ENCODE peak calls at places on chromosomes 16 and 17, in ten cellular contexts. U, N, Y, L, C, D, I, Z, A and R are unnamed samples.
A peak's percentile ranks its signal among the peaks of the same experiment; 100 is the strongest.

GRCh38 chr17:49379926-49380325 is 17.9 kb upstream of the ZNF652 start:
- DNase-seq in U (no peak), N (no peak), Y (no peak), L (no peak), C (no peak), D (no peak), I (no peak), Z (no peak), A (no peak), R (peak; percentile 38)

GRCh38 chr17:8488931-8489330 is 53.2 kb downstream of the NDEL1 start:
- DNase-seq in U (no peak), N (no peak), Y (no peak), L (no peak), C (peak; percentile 71), D (no peak), I (peak; percentile 27), Z (peak; percentile 41), A (peak; percentile 47), R (peak; percentile 98)

GRCh38 chr16:12321363-12321762 is 344.8 kb downstream of the SNX29 start:
- DNase-seq in U (no peak), N (no peak), Y (no peak), L (peak; percentile 26), C (no peak), D (no peak), I (no peak), Z (no peak), A (no peak), R (no peak)

GRCh38 chr16:86355538-86355937 is 154.8 kb upstream of the FOXF1 start:
- DNase-seq in U (no peak), N (no peak), Y (no peak), L (no peak), C (no peak), D (no peak), I (no peak), Z (no peak), A (no peak), R (peak; percentile 97)

GRCh38 chr17:32998111-32998892 is 6.7 kb downstream of the SPACA3 start:
- DNase-seq in U (peak; percentile 89), N (peak; percentile 62), Y (no peak), L (peak; percentile 85), C (peak; percentile 90), D (peak; percentile 83), I (peak; percentile 76), Z (peak; percentile 82), A (peak; percentile 69), R (peak; percentile 59)

GRCh38 chr16:2954647-2955381 is 9.3 kb upstream of the KREMEN2 start:
- DNase-seq in U (no peak), N (no peak), Y (no peak), L (no peak), C (no peak), D (no peak), I (no peak), Z (no peak), A (no peak), R (no peak)

GRCh38 chr16:80174416-80174815 is 366.4 kb upstream of the DYNLRB2 start:
- DNase-seq in U (no peak), N (no peak), Y (no peak), L (no peak), C (peak; percentile 15), D (no peak), I (peak; percentile 23), Z (no peak), A (peak; percentile 53), R (no peak)

GRCh38 chr17:77802811-77803220 is 155.7 kb upstream of the TNRC6C start:
- DNase-seq in U (no peak), N (peak; percentile 35), Y (no peak), L (peak; percentile 77), C (peak; percentile 77), D (no peak), I (no peak), Z (no peak), A (no peak), R (no peak)

DNA sequence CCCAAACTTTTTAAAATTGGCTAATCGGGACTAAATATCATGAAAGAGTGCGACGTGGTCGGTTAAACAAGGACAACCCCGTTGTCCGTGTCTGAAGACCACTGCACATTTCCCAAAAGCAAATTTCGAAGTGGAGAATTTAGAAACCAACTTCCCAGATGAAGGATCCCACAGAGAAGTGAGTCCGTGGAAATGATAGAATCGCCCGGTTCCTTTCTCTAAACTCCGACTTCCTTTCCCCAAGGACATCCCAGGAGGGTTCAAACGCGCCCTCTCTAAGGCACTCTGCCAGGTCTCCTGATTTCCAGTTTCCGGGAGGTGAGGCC is 1.2 kb upstream of the MMP15 start:
- DNase-seq in U (no peak), N (no peak), Y (no peak), L (no peak), C (no peak), D (no peak), I (no peak), Z (no peak), A (no peak), R (no peak)
- H3K4me3 ChIP-seq in U (no peak overlapping the region), N (peak overlapping the region; percentile 96), Y (peak overlapping the region; percentile 82), L (peak overlapping the region; percentile 97), C (no peak overlapping the region), D (peak overlapping the region; percentile 68), I (no peak overlapping the region), Z (peak overlapping the region; percentile 77), A (no peak overlapping the region), R (no peak overlapping the region)

DNA sequence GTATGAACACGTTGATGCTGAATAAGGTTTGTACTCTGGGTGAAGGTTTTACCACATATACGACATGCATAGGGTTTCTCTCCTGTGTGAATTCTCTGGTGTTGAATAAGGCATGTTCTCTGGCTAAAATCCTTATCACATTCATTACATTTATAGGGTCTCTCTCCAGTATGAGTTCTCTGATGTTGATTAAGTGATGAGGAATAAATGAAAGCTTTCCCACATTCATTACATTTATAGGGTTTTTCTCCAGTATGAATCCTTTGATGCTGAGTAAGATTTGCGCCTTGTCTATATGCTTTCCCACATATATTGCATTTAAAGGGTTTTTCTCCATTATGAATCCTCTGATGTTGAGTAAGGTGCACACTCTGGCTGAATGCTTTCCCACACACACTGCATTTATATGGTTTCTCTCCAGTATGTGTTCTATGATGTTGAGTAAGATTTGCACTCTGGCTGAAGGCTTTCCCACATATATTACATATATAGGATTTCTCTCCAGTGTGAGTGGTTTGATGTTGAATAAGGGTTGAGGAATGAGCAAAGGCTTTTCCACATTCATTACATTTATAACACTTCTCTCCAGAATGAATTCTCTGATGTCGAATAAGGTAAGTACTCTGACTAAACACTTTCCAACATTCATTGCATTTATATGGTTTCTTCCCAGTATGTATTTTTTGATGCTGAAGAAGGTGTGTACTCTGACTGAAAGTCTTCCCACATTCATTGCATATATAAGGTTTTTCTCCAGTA is 16.9 kb downstream of the ZNF287 start:
- DNase-seq in U (no peak), N (no peak), Y (no peak), L (no peak), C (no peak), D (no peak), I (no peak), Z (no peak), A (peak; percentile 8), R (no peak)
- H3K9me3 ChIP-seq in U (peaks cover 19% of the 10 kb centered on the region), N (peaks cover 98% of the 10 kb centered on the region), Y (peaks cover 90% of the 10 kb centered on the region), L (peaks cover 51% of the 10 kb centered on the region), C (peaks cover 39% of the 10 kb centered on the region), D (peaks cover 100% of the 10 kb centered on the region), I (peaks cover 82% of the 10 kb centered on the region), Z (peaks cover 93% of the 10 kb centered on the region), A (peaks cover 99% of the 10 kb centered on the region), R (peaks cover 26% of the 10 kb centered on the region)

GRCh38 chr17:61593404-61593803 is 2.4 kb upstream of the NACA2 start:
- DNase-seq in U (no peak), N (no peak), Y (no peak), L (no peak), C (no peak), D (no peak), I (no peak), Z (no peak), A (no peak), R (peak; percentile 33)
- H3K4me3 ChIP-seq in U (no peak overlapping the region), N (no peak overlapping the region), Y (no peak overlapping the region), L (no peak overlapping the region), C (no peak overlapping the region), D (no peak overlapping the region), I (no peak overlapping the region), Z (no peak overlapping the region), A (no peak overlapping the region), R (no peak overlapping the region)

GRCh38 chr16:5234295-5235050 is 136.9 kb upstream of the EEF2KMT start:
- DNase-seq in U (no peak), N (no peak), Y (no peak), L (no peak), C (no peak), D (no peak), I (no peak), Z (no peak), A (no peak), R (no peak)
- H3K9me3 ChIP-seq in U (no peaks in the 10 kb centered on the region), N (no peaks in the 10 kb centered on the region), Y (no peaks in the 10 kb centered on the region), L (no peaks in the 10 kb centered on the region), C (no peaks in the 10 kb centered on the region), D (no peaks in the 10 kb centered on the region), I (no peaks in the 10 kb centered on the region), Z (no peaks in the 10 kb centered on the region), A (no peaks in the 10 kb centered on the region), R (no peaks in the 10 kb centered on the region)

GRCh38 chr16:14486520-14487303 is 143.3 kb downstream of the PARN start:
- DNase-seq in U (peak; percentile 84), N (peak; percentile 79), Y (peak; percentile 46), L (peak; percentile 36), C (peak; percentile 92), D (no peak), I (peak; percentile 92), Z (no peak), A (peak; percentile 93), R (peak; percentile 91)
- H3K4me3 ChIP-seq in U (peak overlapping the region; percentile 11), N (peak overlapping the region; percentile 52), Y (peak overlapping the region; percentile 33), L (no peak overlapping the region), C (no peak overlapping the region), D (peak overlapping the region; percentile 4), I (peak overlapping the region; percentile 55), Z (peak overlapping the region; percentile 25), A (peak overlapping the region; percentile 49), R (peak overlapping the region; percentile 25)

DNA sequence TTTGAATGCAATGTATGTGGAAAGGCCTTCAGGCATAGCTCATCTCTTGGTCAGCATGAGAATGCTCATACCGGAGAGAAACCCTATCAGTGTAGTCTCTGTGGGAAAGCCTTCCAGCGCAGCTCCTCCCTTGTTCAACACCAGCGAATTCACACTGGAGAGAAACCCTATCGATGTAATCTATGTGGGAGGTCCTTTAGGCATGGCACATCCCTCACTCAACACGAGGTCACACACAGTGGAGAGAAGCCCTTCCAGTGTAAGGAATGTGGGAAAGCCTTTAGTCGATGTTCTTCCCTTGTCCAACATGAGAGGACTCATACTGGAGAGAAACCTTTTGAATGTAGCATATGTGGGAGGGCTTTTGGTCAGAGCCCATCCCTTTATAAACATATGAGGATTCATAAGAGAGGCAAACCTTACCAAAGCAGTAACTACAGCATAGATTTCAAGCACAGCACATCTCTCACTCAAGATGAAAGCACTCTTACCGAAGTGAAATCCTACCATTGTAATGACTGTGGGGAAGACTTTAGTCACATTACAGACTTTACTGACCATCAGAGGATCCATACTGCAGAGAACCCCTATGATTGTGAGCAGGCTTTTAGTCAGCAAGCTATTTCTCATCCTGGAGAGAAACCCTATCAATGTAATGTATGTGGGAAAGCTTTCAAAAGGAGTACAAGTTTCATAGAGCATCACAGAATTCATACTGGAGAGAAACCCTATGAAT is 24.7 kb downstream of the ZFP90 start:
- DNase-seq in U (no peak), N (no peak), Y (no peak), L (no peak), C (no peak), D (no peak), I (no peak), Z (no peak), A (peak; percentile 14), R (no peak)
- H3K9me3 ChIP-seq in U (peaks cover 26% of the 10 kb centered on the region), N (peaks cover 100% of the 10 kb centered on the region), Y (peaks cover 91% of the 10 kb centered on the region), L (peaks cover 85% of the 10 kb centered on the region), C (peaks cover 75% of the 10 kb centered on the region), D (peaks cover 100% of the 10 kb centered on the region), I (peaks cover 64% of the 10 kb centered on the region), Z (peaks cover 99% of the 10 kb centered on the region), A (peaks cover 99% of the 10 kb centered on the region), R (peaks cover 46% of the 10 kb centered on the region)